ENCODE peak calls at places on chromosomes 12 and 14, in eight cellular contexts. One of them, this sample, is unnamed.

GRCh38 chr12:108691995-108692808 is 39.1 kb downstream of the CORO1C start:
- DNase-seq in left ventricle myocardium inferior: peak
- DNase-seq in skeletal muscle cell: no peak
- DNase-seq in effector CD8-positive, alpha-beta T cell: no peak
- DNase-seq in NCI-H460: no peak
- DNase-seq in SW480: peak
- DNase-seq in activated CD4-positive, CD25-positive, alpha-beta regulatory T cell treated with anti-CD3 and anti-CD28 coated beads, Interleukin-2, amount 50 U/mL, for 16 hours: no peak
- DNase-seq in EL: peak
- DNase-seq in this sample: no peak

GRCh38 chr14:47207636-47208035 is 467.8 kb downstream of the MDGA2 start:
- DNase-seq in left ventricle myocardium inferior: no peak
- DNase-seq in skeletal muscle cell: no peak
- DNase-seq in effector CD8-positive, alpha-beta T cell: no peak
- DNase-seq in NCI-H460: no peak
- DNase-seq in SW480: peak
- DNase-seq in activated CD4-positive, CD25-positive, alpha-beta regulatory T cell treated with anti-CD3 and anti-CD28 coated beads, Interleukin-2, amount 50 U/mL, for 16 hours: no peak
- DNase-seq in EL: no peak
- DNase-seq in this sample: no peak

GRCh38 chr12:26713885-26714383 is 119.1 kb downstream of the ITPR2 start:
- DNase-seq in left ventricle myocardium inferior: no peak
- DNase-seq in skeletal muscle cell: no peak
- DNase-seq in effector CD8-positive, alpha-beta T cell: no peak
- DNase-seq in NCI-H460: no peak
- DNase-seq in SW480: no peak
- DNase-seq in activated CD4-positive, CD25-positive, alpha-beta regulatory T cell treated with anti-CD3 and anti-CD28 coated beads, Interleukin-2, amount 50 U/mL, for 16 hours: no peak
- DNase-seq in EL: no peak
- DNase-seq in this sample: no peak

GRCh38 chr12:694734-695503 is 31.7 kb upstream of the NINJ2 start:
- DNase-seq in left ventricle myocardium inferior: no peak
- DNase-seq in skeletal muscle cell: no peak
- DNase-seq in effector CD8-positive, alpha-beta T cell: no peak
- DNase-seq in NCI-H460: no peak
- DNase-seq in SW480: no peak
- DNase-seq in activated CD4-positive, CD25-positive, alpha-beta regulatory T cell treated with anti-CD3 and anti-CD28 coated beads, Interleukin-2, amount 50 U/mL, for 16 hours: no peak
- DNase-seq in EL: no peak
- DNase-seq in this sample: no peak

GRCh38 chr12:51827925-51828818 is 20.3 kb downstream of the FIGNL2 start:
- DNase-seq in left ventricle myocardium inferior: no peak
- DNase-seq in skeletal muscle cell: no peak
- DNase-seq in effector CD8-positive, alpha-beta T cell: no peak
- DNase-seq in NCI-H460: no peak
- DNase-seq in SW480: peak
- DNase-seq in activated CD4-positive, CD25-positive, alpha-beta regulatory T cell treated with anti-CD3 and anti-CD28 coated beads, Interleukin-2, amount 50 U/mL, for 16 hours: no peak
- DNase-seq in EL: no peak
- DNase-seq in this sample: no peak

GRCh38 chr14:89589400-89590128 is 172.5 kb upstream of the FOXN3 start:
- DNase-seq in left ventricle myocardium inferior: peak
- DNase-seq in skeletal muscle cell: no peak
- DNase-seq in effector CD8-positive, alpha-beta T cell: no peak
- DNase-seq in NCI-H460: no peak
- DNase-seq in SW480: no peak
- DNase-seq in activated CD4-positive, CD25-positive, alpha-beta regulatory T cell treated with anti-CD3 and anti-CD28 coated beads, Interleukin-2, amount 50 U/mL, for 16 hours: no peak
- DNase-seq in EL: no peak
- DNase-seq in this sample: no peak

GRCh38 chr12:19792028-19792427 is 352.7 kb downstream of the AEBP2 start:
- DNase-seq in left ventricle myocardium inferior: no peak
- DNase-seq in skeletal muscle cell: no peak
- DNase-seq in effector CD8-positive, alpha-beta T cell: no peak
- DNase-seq in NCI-H460: no peak
- DNase-seq in SW480: no peak
- DNase-seq in activated CD4-positive, CD25-positive, alpha-beta regulatory T cell treated with anti-CD3 and anti-CD28 coated beads, Interleukin-2, amount 50 U/mL, for 16 hours: no peak
- DNase-seq in EL: no peak
- DNase-seq in this sample: no peak

GRCh38 chr12:58656254-58657009 is 263.9 kb downstream of the LRIG3 start:
- DNase-seq in left ventricle myocardium inferior: no peak
- DNase-seq in skeletal muscle cell: no peak
- DNase-seq in effector CD8-positive, alpha-beta T cell: no peak
- DNase-seq in NCI-H460: no peak
- DNase-seq in SW480: no peak
- DNase-seq in activated CD4-positive, CD25-positive, alpha-beta regulatory T cell treated with anti-CD3 and anti-CD28 coated beads, Interleukin-2, amount 50 U/mL, for 16 hours: no peak
- DNase-seq in EL: no peak
- DNase-seq in this sample: no peak

GRCh38 chr12:20314325-20314724 is 54.0 kb upstream of the PDE3A start:
- DNase-seq in left ventricle myocardium inferior: no peak
- DNase-seq in skeletal muscle cell: peak
- DNase-seq in effector CD8-positive, alpha-beta T cell: no peak
- DNase-seq in NCI-H460: no peak
- DNase-seq in SW480: no peak
- DNase-seq in activated CD4-positive, CD25-positive, alpha-beta regulatory T cell treated with anti-CD3 and anti-CD28 coated beads, Interleukin-2, amount 50 U/mL, for 16 hours: no peak
- DNase-seq in EL: peak
- DNase-seq in this sample: no peak

GRCh38 chr14:73591690-73592448 is at the start of gene ACOT4:
- DNase-seq in left ventricle myocardium inferior: peak
- DNase-seq in skeletal muscle cell: no peak
- DNase-seq in effector CD8-positive, alpha-beta T cell: no peak
- DNase-seq in NCI-H460: peak
- DNase-seq in SW480: peak
- DNase-seq in activated CD4-positive, CD25-positive, alpha-beta regulatory T cell treated with anti-CD3 and anti-CD28 coated beads, Interleukin-2, amount 50 U/mL, for 16 hours: peak
- DNase-seq in EL: peak
- DNase-seq in this sample: no peak

GRCh38 chr12:48681416-48681737 is 661 bp downstream of the KANSL2 start:
- DNase-seq in left ventricle myocardium inferior: no peak
- DNase-seq in skeletal muscle cell: no peak
- DNase-seq in effector CD8-positive, alpha-beta T cell: no peak
- DNase-seq in NCI-H460: no peak
- DNase-seq in SW480: peak
- DNase-seq in activated CD4-positive, CD25-positive, alpha-beta regulatory T cell treated with anti-CD3 and anti-CD28 coated beads, Interleukin-2, amount 50 U/mL, for 16 hours: no peak
- DNase-seq in EL: no peak
- DNase-seq in this sample: no peak

GRCh38 chr12:42716521-42716920 is 127.0 kb upstream of the PRICKLE1 start:
- DNase-seq in left ventricle myocardium inferior: no peak
- DNase-seq in skeletal muscle cell: peak
- DNase-seq in effector CD8-positive, alpha-beta T cell: no peak
- DNase-seq in NCI-H460: no peak
- DNase-seq in SW480: no peak
- DNase-seq in activated CD4-positive, CD25-positive, alpha-beta regulatory T cell treated with anti-CD3 and anti-CD28 coated beads, Interleukin-2, amount 50 U/mL, for 16 hours: no peak
- DNase-seq in EL: peak
- DNase-seq in this sample: no peak

GRCh38 chr12:97595423-97595822 is 132.8 kb downstream of the RMST start:
- DNase-seq in left ventricle myocardium inferior: no peak
- DNase-seq in skeletal muscle cell: no peak
- DNase-seq in effector CD8-positive, alpha-beta T cell: no peak
- DNase-seq in NCI-H460: no peak
- DNase-seq in SW480: no peak
- DNase-seq in activated CD4-positive, CD25-positive, alpha-beta regulatory T cell treated with anti-CD3 and anti-CD28 coated beads, Interleukin-2, amount 50 U/mL, for 16 hours: no peak
- DNase-seq in EL: no peak
- DNase-seq in this sample: no peak

GRCh38 chr12:106126441-106127288 is 12.1 kb downstream of the NUAK1 start:
- DNase-seq in left ventricle myocardium inferior: no peak
- DNase-seq in skeletal muscle cell: no peak
- DNase-seq in effector CD8-positive, alpha-beta T cell: no peak
- DNase-seq in NCI-H460: peak
- DNase-seq in SW480: no peak
- DNase-seq in activated CD4-positive, CD25-positive, alpha-beta regulatory T cell treated with anti-CD3 and anti-CD28 coated beads, Interleukin-2, amount 50 U/mL, for 16 hours: no peak
- DNase-seq in EL: peak
- DNase-seq in this sample: no peak